ENCODE peak calls at places on chromosomes 5 and 9, in eight cellular contexts. One of them, this sample, is unnamed.

GRCh38 chr9:131999692-132000551 is 79.7 kb downstream of the MED27 start:
- DNase-seq in AG04450: peak
- DNase-seq in spleen: no peak
- DNase-seq in stomach: no peak
- DNase-seq in GM23248: peak
- DNase-seq in uterus: no peak
- DNase-seq in cardiac muscle cell: no peak
- DNase-seq in lung: no peak
- DNase-seq in this sample: no peak

GRCh38 chr9:120439147-120439546 is 140.8 kb downstream of the CDK5RAP2 start:
- DNase-seq in AG04450: no peak
- DNase-seq in spleen: no peak
- DNase-seq in stomach: no peak
- DNase-seq in GM23248: peak
- DNase-seq in uterus: no peak
- DNase-seq in cardiac muscle cell: peak
- DNase-seq in lung: no peak
- DNase-seq in this sample: no peak

GRCh38 chr9:3962467-3962866 is 337.4 kb downstream of the GLIS3 start:
- DNase-seq in AG04450: peak
- DNase-seq in spleen: no peak
- DNase-seq in stomach: no peak
- DNase-seq in GM23248: peak
- DNase-seq in uterus: no peak
- DNase-seq in cardiac muscle cell: no peak
- DNase-seq in lung: no peak
- DNase-seq in this sample: no peak

GRCh38 chr5:119968690-119969089 is 339.3 kb downstream of the FAM170A start:
- DNase-seq in AG04450: no peak
- DNase-seq in spleen: no peak
- DNase-seq in stomach: no peak
- DNase-seq in GM23248: no peak
- DNase-seq in uterus: no peak
- DNase-seq in cardiac muscle cell: no peak
- DNase-seq in lung: no peak
- DNase-seq in this sample: no peak

GRCh38 chr5:180160215-180160614 is 48.8 kb downstream of the RASGEF1C start:
- DNase-seq in AG04450: no peak
- DNase-seq in spleen: no peak
- DNase-seq in stomach: no peak
- DNase-seq in GM23248: no peak
- DNase-seq in uterus: no peak
- DNase-seq in cardiac muscle cell: no peak
- DNase-seq in lung: no peak
- DNase-seq in this sample: no peak

GRCh38 chr5:136062563-136063274 is 33.9 kb downstream of the TGFBI start:
- DNase-seq in AG04450: no peak
- DNase-seq in spleen: no peak
- DNase-seq in stomach: no peak
- DNase-seq in GM23248: peak
- DNase-seq in uterus: no peak
- DNase-seq in cardiac muscle cell: peak
- DNase-seq in lung: no peak
- DNase-seq in this sample: no peak

GRCh38 chr9:91334053-91334452 is 27.7 kb downstream of the AUH start:
- DNase-seq in AG04450: no peak
- DNase-seq in spleen: no peak
- DNase-seq in stomach: no peak
- DNase-seq in GM23248: peak
- DNase-seq in uterus: no peak
- DNase-seq in cardiac muscle cell: no peak
- DNase-seq in lung: no peak
- DNase-seq in this sample: no peak

GRCh38 chr5:125888358-125888757 is 534.9 kb upstream of the GRAMD2B start:
- DNase-seq in AG04450: no peak
- DNase-seq in spleen: no peak
- DNase-seq in stomach: no peak
- DNase-seq in GM23248: no peak
- DNase-seq in uterus: no peak
- DNase-seq in cardiac muscle cell: no peak
- DNase-seq in lung: no peak
- DNase-seq in this sample: no peak

GRCh38 chr5:39518516-39518915 is 93.7 kb upstream of the DAB2 start:
- DNase-seq in AG04450: peak
- DNase-seq in spleen: no peak
- DNase-seq in stomach: no peak
- DNase-seq in GM23248: peak
- DNase-seq in uterus: no peak
- DNase-seq in cardiac muscle cell: no peak
- DNase-seq in lung: no peak
- DNase-seq in this sample: no peak

GRCh38 chr9:99353408-99353807 is 131.3 kb downstream of the SEC61B start:
- DNase-seq in AG04450: peak
- DNase-seq in spleen: no peak
- DNase-seq in stomach: no peak
- DNase-seq in GM23248: peak
- DNase-seq in uterus: peak
- DNase-seq in cardiac muscle cell: no peak
- DNase-seq in lung: peak
- DNase-seq in this sample: no peak

GRCh38 chr9:42852133-42852532 is 668.7 kb downstream of the SPATA31A6 start:
- DNase-seq in AG04450: no peak
- DNase-seq in spleen: no peak
- DNase-seq in stomach: no peak
- DNase-seq in GM23248: peak
- DNase-seq in uterus: no peak
- DNase-seq in cardiac muscle cell: peak
- DNase-seq in lung: no peak
- DNase-seq in this sample: no peak

GRCh38 chr5:156799171-156799570 is 50.9 kb upstream of the PPP1R2B start:
- DNase-seq in AG04450: no peak
- DNase-seq in spleen: no peak
- DNase-seq in stomach: no peak
- DNase-seq in GM23248: no peak
- DNase-seq in uterus: no peak
- DNase-seq in cardiac muscle cell: no peak
- DNase-seq in lung: no peak
- DNase-seq in this sample: no peak
- H3K27ac ChIP-seq in AG04450: no peak
- H3K27ac ChIP-seq in spleen: no peak
- H3K27ac ChIP-seq in stomach: no peak
- H3K27ac ChIP-seq in GM23248: no peak
- H3K27ac ChIP-seq in uterus: no peak
- H3K27ac ChIP-seq in cardiac muscle cell: no peak
- H3K27ac ChIP-seq in lung: no peak
- H3K27ac ChIP-seq in this sample: no peak

DNA sequence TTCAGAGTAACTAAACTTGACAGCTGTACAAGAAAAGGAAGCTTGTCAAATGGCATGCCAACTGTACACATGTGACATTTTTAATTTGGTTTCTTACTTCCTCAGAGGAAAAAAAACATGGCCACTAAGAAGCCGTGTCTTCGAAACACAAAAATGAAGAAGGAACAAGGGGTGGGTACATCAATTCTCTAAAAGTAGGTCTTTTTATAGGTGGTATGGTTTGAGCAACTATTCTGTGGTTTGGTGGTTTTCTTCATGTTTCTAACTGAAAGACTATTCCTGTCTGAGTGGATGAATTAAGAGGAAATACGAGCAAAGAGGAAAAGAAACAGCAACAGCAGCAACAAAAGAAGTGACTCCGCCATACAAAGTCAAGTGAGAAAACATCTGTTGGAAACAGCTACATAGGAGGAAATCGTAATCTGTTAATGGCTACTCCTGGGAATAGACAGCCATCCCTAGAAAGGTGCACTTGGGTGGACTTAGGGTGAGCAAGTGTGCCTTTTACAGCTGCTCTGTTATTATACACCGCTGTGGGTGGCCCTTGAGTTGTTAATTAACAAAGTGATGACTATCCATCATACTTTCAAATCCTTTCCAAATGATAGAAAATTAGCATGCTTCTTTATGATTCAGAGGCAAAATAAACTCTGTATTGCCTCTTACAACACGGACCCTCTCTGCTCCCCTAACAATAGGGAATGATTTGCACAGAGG is 575.8 kb downstream of the TLE1 start:
- DNase-seq in AG04450: no peak
- DNase-seq in spleen: no peak
- DNase-seq in stomach: no peak
- DNase-seq in GM23248: no peak
- DNase-seq in uterus: no peak
- DNase-seq in cardiac muscle cell: no peak
- DNase-seq in lung: no peak
- DNase-seq in this sample: no peak
- H3K27ac ChIP-seq in AG04450: no peak
- H3K27ac ChIP-seq in spleen: no peak
- H3K27ac ChIP-seq in stomach: no peak
- H3K27ac ChIP-seq in GM23248: no peak
- H3K27ac ChIP-seq in uterus: no peak
- H3K27ac ChIP-seq in cardiac muscle cell: no peak
- H3K27ac ChIP-seq in lung: no peak
- H3K27ac ChIP-seq in this sample: no peak

GRCh38 chr9:117718701-117719100 is 14.5 kb downstream of the TLR4 start:
- DNase-seq in AG04450: no peak
- DNase-seq in spleen: no peak
- DNase-seq in stomach: no peak
- DNase-seq in GM23248: peak
- DNase-seq in uterus: no peak
- DNase-seq in cardiac muscle cell: no peak
- DNase-seq in lung: no peak
- DNase-seq in this sample: no peak
- H3K27ac ChIP-seq in AG04450: no peak
- H3K27ac ChIP-seq in spleen: peak
- H3K27ac ChIP-seq in stomach: no peak
- H3K27ac ChIP-seq in GM23248: peak
- H3K27ac ChIP-seq in uterus: no peak
- H3K27ac ChIP-seq in cardiac muscle cell: no peak
- H3K27ac ChIP-seq in lung: no peak
- H3K27ac ChIP-seq in this sample: no peak

DNA sequence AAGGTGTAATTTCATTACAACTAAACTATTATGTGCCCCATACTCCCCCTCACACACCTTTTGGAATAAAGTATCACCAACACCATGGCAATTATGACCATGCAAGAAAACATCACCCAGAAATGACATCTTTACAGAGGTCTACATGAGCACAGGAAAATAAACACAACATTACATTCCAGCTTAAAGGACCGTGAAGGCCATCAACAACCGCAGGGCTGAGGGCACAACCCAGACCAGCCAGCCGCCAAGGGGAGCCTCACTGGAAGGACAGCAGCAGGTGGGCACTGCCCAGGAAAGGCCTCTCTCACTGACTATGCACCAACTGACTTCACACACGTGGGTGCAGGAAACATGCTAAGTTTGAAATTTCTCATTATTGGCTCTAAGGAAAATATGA is 17.4 kb downstream of the NSUN2 start:
- DNase-seq in AG04450: no peak
- DNase-seq in spleen: no peak
- DNase-seq in stomach: no peak
- DNase-seq in GM23248: no peak
- DNase-seq in uterus: no peak
- DNase-seq in cardiac muscle cell: no peak
- DNase-seq in lung: no peak
- DNase-seq in this sample: no peak
- H3K27ac ChIP-seq in AG04450: no peak
- H3K27ac ChIP-seq in spleen: no peak
- H3K27ac ChIP-seq in stomach: no peak
- H3K27ac ChIP-seq in GM23248: no peak
- H3K27ac ChIP-seq in uterus: no peak
- H3K27ac ChIP-seq in cardiac muscle cell: no peak
- H3K27ac ChIP-seq in lung: no peak
- H3K27ac ChIP-seq in this sample: no peak

DNA sequence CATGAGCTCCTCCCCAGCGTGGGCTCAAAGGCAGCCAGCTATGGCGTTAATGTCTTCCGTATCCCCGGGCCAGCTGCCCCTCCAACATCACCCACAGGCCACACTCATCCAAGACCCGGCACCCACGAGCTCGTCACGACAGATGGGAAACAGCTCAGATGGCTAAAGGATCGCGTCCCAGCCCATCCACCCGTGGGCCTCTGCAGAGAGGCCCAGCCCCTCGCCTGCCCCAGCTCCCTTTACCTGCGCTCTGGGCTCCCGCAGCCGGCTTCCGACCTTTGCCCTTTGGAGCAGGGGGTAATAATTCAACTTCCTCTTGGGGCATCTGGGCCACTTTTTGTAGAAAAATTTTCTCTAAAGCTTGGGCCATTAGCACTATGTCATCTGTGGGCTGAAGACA is 16.5 kb downstream of the BRD3 start:
- DNase-seq in AG04450: no peak
- DNase-seq in spleen: peak
- DNase-seq in stomach: no peak
- DNase-seq in GM23248: no peak
- DNase-seq in uterus: no peak
- DNase-seq in cardiac muscle cell: no peak
- DNase-seq in lung: no peak
- DNase-seq in this sample: no peak
- H3K27ac ChIP-seq in AG04450: no peak
- H3K27ac ChIP-seq in spleen: no peak
- H3K27ac ChIP-seq in stomach: no peak
- H3K27ac ChIP-seq in GM23248: no peak
- H3K27ac ChIP-seq in uterus: no peak
- H3K27ac ChIP-seq in cardiac muscle cell: no peak
- H3K27ac ChIP-seq in lung: no peak
- H3K27ac ChIP-seq in this sample: no peak

DNA sequence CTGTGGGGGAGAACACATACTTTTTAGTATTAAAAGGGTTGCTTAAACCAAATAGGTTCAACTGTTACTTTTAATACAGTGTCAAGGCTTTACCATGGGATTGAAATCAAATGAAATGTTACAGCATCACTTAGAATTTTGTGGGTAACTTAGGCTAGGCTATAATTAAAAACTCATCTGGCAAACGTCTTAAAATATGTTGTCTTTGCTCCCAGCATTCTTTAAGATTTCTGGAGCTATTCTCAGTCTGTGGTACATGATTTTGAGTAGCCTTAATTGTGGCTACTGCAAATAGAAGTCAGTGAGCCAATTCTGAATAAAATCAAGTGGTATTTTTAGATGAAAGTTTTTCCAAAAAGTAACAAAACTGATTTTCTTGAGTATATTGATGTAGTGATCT is 30.7 kb downstream of the UHRF2 start:
- DNase-seq in AG04450: no peak
- DNase-seq in spleen: no peak
- DNase-seq in stomach: no peak
- DNase-seq in GM23248: no peak
- DNase-seq in uterus: no peak
- DNase-seq in cardiac muscle cell: no peak
- DNase-seq in lung: no peak
- DNase-seq in this sample: no peak
- H3K27ac ChIP-seq in AG04450: no peak
- H3K27ac ChIP-seq in spleen: no peak
- H3K27ac ChIP-seq in stomach: no peak
- H3K27ac ChIP-seq in GM23248: no peak
- H3K27ac ChIP-seq in uterus: no peak
- H3K27ac ChIP-seq in cardiac muscle cell: peak
- H3K27ac ChIP-seq in lung: no peak
- H3K27ac ChIP-seq in this sample: no peak

This sample was measured in substantia nigra.